ENCODE peak calls at places on chromosomes 5 and 9, in five cellular contexts. Q is H9, I is neuronal stem cell, F is H1, B is trophoblast cell. Z is an unnamed sample. For H3K9me3, the result is how much of the 10 kb centered on the place peaks cover.

GRCh38 chr5:93573627-93573974 is 7.4 kb downstream of the NR2F1-AS1 start:
- DNase-seq in Q (no peak), I (no peak), F (no peak), B (no peak), Z (no peak)

GRCh38 chr9:38337706-38338264 is 54.7 kb upstream of the ALDH1B1 start:
- DNase-seq in Q (no peak), I (no peak), F (no peak), B (no peak), Z (no peak)

GRCh38 chr5:5164158-5164557 is 24.0 kb downstream of the ADAMTS16 start:
- DNase-seq in Q (no peak), I (no peak), F (no peak), B (no peak), Z (no peak)

GRCh38 chr5:138230261-138230660 is 17.1 kb upstream of the CDC23 start:
- DNase-seq in Q (no peak), I (no peak), F (no peak), B (peak), Z (peak)

GRCh38 chr5:55141945-55142690 is 17.9 kb upstream of the GPX8 start:
- DNase-seq in Q (no peak), I (no peak), F (no peak), B (no peak), Z (no peak)

GRCh38 chr5:9209846-9210547 is 335.9 kb downstream of the SEMA5A start:
- DNase-seq in Q (no peak), I (no peak), F (no peak), B (no peak), Z (peak)

GRCh38 chr9:130365323-130365721 is 79.4 kb upstream of the ASS1 start:
- DNase-seq in Q (no peak), I (no peak), F (no peak), B (no peak), Z (no peak)

GRCh38 chr9:109110326-109111014 is 9.3 kb downstream of the TMEM245 start:
- DNase-seq in Q (no peak), I (no peak), F (no peak), B (peak), Z (peak)

GRCh38 chr5:141399555-141400258 is 2.0 kb downstream of the PCDHGB5 start:
- DNase-seq in Q (no peak), I (no peak), F (no peak), B (no peak), Z (no peak)

GRCh38 chr5:103466494-103466893 is 96.1 kb downstream of the NUDT12 start:
- DNase-seq in Q (no peak), I (no peak), F (no peak), B (no peak), Z (no peak)

GRCh38 chr9:126420643-126421564 is 94.3 kb downstream of the MVB12B start:
- DNase-seq in Q (no peak), I (no peak), F (no peak), B (no peak), Z (peak)

GRCh38 chr9:16196206-16196605 is 643.4 kb downstream of the CCDC171 start:
- DNase-seq in Q (no peak), I (no peak), F (no peak), B (no peak), Z (no peak)

GRCh38 chr5:143059355-143059754 is 289.2 kb downstream of the ARHGAP26 start:
- DNase-seq in Q (no peak), I (no peak), F (no peak), B (no peak), Z (no peak)

GRCh38 chr5:1726956-1727355 is 72.7 kb downstream of the MRPL36 start:
- DNase-seq in Q (peak), I (no peak), F (peak), B (no peak), Z (no peak)

GRCh38 chr9:87699835-87700234 is 26.1 kb upstream of the CTSL start:
- DNase-seq in Q (no peak), I (no peak), F (no peak), B (peak), Z (no peak)

GRCh38 chr9:7756088-7756487 is 43.5 kb downstream of the DMAC1 start:
- DNase-seq in Q (no peak), I (no peak), F (no peak), B (no peak), Z (no peak)

GRCh38 chr5:89289604-89290003 is 406.6 kb upstream of the MEF2C start:
- DNase-seq in Q (no peak), I (no peak), F (no peak), B (peak), Z (peak)

GRCh38 chr5:171955761-171956160 is 50.7 kb downstream of the FBXW11 start:
- DNase-seq in Q (no peak), I (no peak), F (no peak), B (no peak), Z (no peak)

DNA sequence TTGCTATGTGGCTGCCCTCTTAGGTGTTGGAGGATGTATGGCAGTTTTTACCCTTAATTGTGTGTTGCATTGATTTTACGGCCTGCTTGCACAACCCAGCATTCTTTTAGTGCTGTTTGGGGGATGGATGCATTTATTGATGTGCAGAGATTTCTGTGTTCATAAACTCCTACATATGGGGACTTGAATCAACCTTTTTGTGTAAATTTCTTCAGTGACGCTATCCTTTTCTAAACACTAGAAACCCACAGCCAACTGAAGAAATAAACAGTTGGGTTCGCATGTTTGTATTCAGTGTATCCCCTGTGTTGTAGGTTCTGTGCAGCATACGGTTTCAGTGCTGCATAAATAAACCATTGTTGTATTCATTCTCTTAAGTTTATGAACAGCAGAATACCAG is 263.6 kb downstream of the RASEF start:
- DNase-seq in Q (no peak), I (no peak), F (no peak), B (no peak), Z (peak)
- H3K9me3 ChIP-seq in Q (under half), I (under half), F (under half), B (under half), Z (under half)

GRCh38 chr9:133687856-133688761 is 50.0 kb downstream of the SARDH start:
- DNase-seq in Q (no peak), I (no peak), F (no peak), B (no peak), Z (no peak)
- H2BK12ac ChIP-seq in Q (no peak), I (no peak), F (no peak), B (peak), Z (no peak)

DNA sequence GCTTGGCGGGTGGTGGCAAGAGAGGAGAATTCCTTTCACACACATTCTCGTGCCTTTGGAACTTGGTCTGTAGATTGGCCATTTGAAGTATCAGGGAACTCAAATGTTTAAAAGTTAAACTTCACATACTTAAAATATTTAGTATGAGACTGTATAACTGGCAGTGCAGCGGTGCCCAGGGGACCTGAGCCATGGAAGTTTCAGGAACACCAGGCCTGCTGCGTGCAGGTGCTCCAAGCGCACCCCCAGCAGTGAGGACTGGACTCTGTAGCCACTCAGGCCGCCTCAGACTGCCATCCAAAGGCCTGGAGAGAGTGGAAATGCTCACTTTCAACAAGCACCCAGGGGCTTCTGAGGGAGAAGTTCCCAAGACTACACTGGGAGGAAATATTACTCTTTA is 273.5 kb upstream of the IRX2 start:
- DNase-seq in Q (no peak), I (no peak), F (peak), B (no peak), Z (no peak)
- H3K9me3 ChIP-seq in Q (under half), I (under half), F (under half), B (under half), Z (under half)

GRCh38 chr9:101387871-101388506 is 3.2 kb upstream of the BAAT start:
- DNase-seq in Q (no peak), I (no peak), F (no peak), B (peak), Z (peak)

GRCh38 chr9:101383361-101383760 is 1.4 kb downstream of the BAAT start:
- DNase-seq in Q (no peak), I (no peak), F (no peak), B (no peak), Z (no peak)

GRCh38 chr9:101393135-101393534 is 5.3 kb downstream of the MRPL50 start:
- DNase-seq in Q (no peak), I (no peak), F (no peak), B (no peak), Z (no peak)

GRCh38 chr9:101388507-101388993 is 3.7 kb upstream of the BAAT start:
- DNase-seq in Q (no peak), I (no peak), F (no peak), B (no peak), Z (no peak)
- H2BK12ac ChIP-seq in Q (no peak), I (no peak), F (no peak), B (no peak), Z (no peak)

GRCh38 chr9:111548623-111549022 is 23.6 kb downstream of the ZNF483 start:
- DNase-seq in Q (no peak), I (no peak), F (no peak), B (no peak), Z (no peak)
- H3K9me3 ChIP-seq in Q (under half), I (half or more), F (half or more), B (under half), Z (half or more)

DNA sequence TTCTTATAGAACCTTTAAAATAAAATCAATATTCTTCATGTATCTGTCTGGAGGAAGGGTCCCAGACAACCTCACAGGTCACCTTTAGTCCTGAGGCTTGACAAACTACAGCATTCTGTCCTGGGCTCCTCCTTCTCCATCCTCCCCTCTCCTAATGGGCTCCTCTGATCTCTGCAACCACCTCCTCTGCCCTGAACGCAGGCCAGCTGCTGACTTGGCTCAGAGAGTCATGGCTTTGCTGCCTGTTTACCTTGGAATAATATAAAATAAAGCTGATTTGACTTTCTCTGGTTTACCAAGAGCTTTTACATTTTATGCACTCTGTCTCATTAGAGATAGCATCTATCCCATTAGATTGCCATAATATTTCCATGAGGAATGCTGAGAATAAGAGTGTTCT is 159.4 kb downstream of the SEMA6A start:
- DNase-seq in Q (no peak), I (no peak), F (no peak), B (no peak), Z (no peak)
- H2BK12ac ChIP-seq in Q (no peak), I (no peak), F (no peak), B (no peak), Z (no peak)

GRCh38 chr5:178777557-178777956 is 47.1 kb upstream of the ZNF354A start:
- DNase-seq in Q (no peak), I (no peak), F (no peak), B (peak), Z (no peak)
- H3K9me3 ChIP-seq in Q (under half), I (under half), F (under half), B (under half), Z (under half)

GRCh38 chr9:111274737-111275136 is 55.3 kb downstream of the OR2K2 start:
- DNase-seq in Q (no peak), I (no peak), F (no peak), B (no peak), Z (no peak)

GRCh38 chr9:111276723-111277122 is 53.3 kb downstream of the OR2K2 start:
- DNase-seq in Q (no peak), I (no peak), F (no peak), B (no peak), Z (no peak)

GRCh38 chr9:111271047-111271446 is 59.0 kb downstream of the OR2K2 start:
- DNase-seq in Q (no peak), I (no peak), F (no peak), B (no peak), Z (no peak)

GRCh38 chr9:111271481-111272080 is 58.4 kb downstream of the OR2K2 start:
- DNase-seq in Q (no peak), I (no peak), F (no peak), B (no peak), Z (no peak)

GRCh38 chr9:111272571-111272970 is 57.5 kb downstream of the OR2K2 start:
- DNase-seq in Q (no peak), I (no peak), F (no peak), B (no peak), Z (no peak)
- H2BK12ac ChIP-seq in Q (no peak), I (no peak), F (no peak), B (no peak), Z (no peak)